ENCODE peak calls at places on chromosomes 12 and 14, in nine cellular contexts. C, J, L, Q, W, F, H, U and N are unnamed samples.

GRCh38 chr14:91872011-91872476 is 4.7 kb upstream of the TC2N start:
- DNase-seq in C (no peak), J (no peak), L (no peak), Q (peak; percentile 20), W (peak; percentile 43), F (no peak), H (peak; percentile 22), U (no peak), N (no peak)

GRCh38 chr12:19707948-19708409 is 268.7 kb downstream of the AEBP2 start:
- DNase-seq in C (peak; percentile 35), J (no peak), L (no peak), Q (peak; percentile 49), W (no peak), F (peak; percentile 67), H (no peak), U (no peak), N (no peak)

GRCh38 chr12:55729592-55730446 is 1.0 kb upstream of the CD63 start:
- DNase-seq in C (peak; percentile 89), J (peak; percentile 97), L (peak; percentile 87), Q (peak; percentile 93), W (peak; percentile 86), F (peak; percentile 93), H (peak; percentile 45), U (peak; percentile 94), N (no peak)

GRCh38 chr12:132907216-132907615 is 19.8 kb upstream of the CHFR start:
- DNase-seq in C (no peak), J (no peak), L (no peak), Q (no peak), W (no peak), F (no peak), H (no peak), U (peak; percentile 20), N (no peak)

GRCh38 chr12:126784328-126784921 is 1482.5 kb upstream of the TMEM132C start:
- DNase-seq in C (peak; percentile 27), J (no peak), L (peak; percentile 8), Q (peak; percentile 81), W (peak; percentile 6), F (peak; percentile 14), H (no peak), U (peak; percentile 85), N (no peak)

GRCh38 chr12:3551386-3551785 is 60.4 kb downstream of the PRMT8 start:
- DNase-seq in C (no peak), J (peak; percentile 76), L (no peak), Q (no peak), W (no peak), F (no peak), H (no peak), U (no peak), N (no peak)

GRCh38 chr12:31664038-31664437 is 4.5 kb downstream of the ETFBKMT start:
- DNase-seq in C (no peak), J (no peak), L (no peak), Q (no peak), W (no peak), F (no peak), H (no peak), U (no peak), N (no peak)

GRCh38 chr14:39452680-39453079 is 20.4 kb upstream of the FBXO33 start:
- DNase-seq in C (no peak), J (no peak), L (no peak), Q (no peak), W (no peak), F (no peak), H (no peak), U (no peak), N (no peak)

GRCh38 chr14:104855532-104856090 is 9.5 kb upstream of the CEP170B start:
- DNase-seq in C (no peak), J (no peak), L (no peak), Q (no peak), W (no peak), F (no peak), H (no peak), U (no peak), N (no peak)

GRCh38 chr14:74038015-74038859 is 19.1 kb downstream of the BBOF1 start:
- DNase-seq in C (peak; percentile 55), J (no peak), L (no peak), Q (peak; percentile 84), W (peak; percentile 50), F (peak; percentile 47), H (no peak), U (no peak), N (no peak)

GRCh38 chr12:9781360-9781759 is 20.7 kb upstream of the CD69 start:
- DNase-seq in C (no peak), J (no peak), L (no peak), Q (no peak), W (no peak), F (no peak), H (no peak), U (no peak), N (no peak)

GRCh38 chr12:50611021-50611420 is 106.2 kb downstream of the DIP2B start:
- DNase-seq in C (no peak), J (no peak), L (no peak), Q (no peak), W (no peak), F (no peak), H (no peak), U (no peak), N (no peak)

GRCh38 chr14:75280831-75281690 is 2.4 kb downstream of the FOS start:
- DNase-seq in C (peak; percentile 59), J (peak; percentile 79), L (no peak), Q (no peak), W (no peak), F (peak; percentile 14), H (no peak), U (no peak), N (no peak)

GRCh38 chr14:53896773-53897172 is 59.9 kb downstream of the BMP4 start:
- DNase-seq in C (peak; percentile 61), J (no peak), L (no peak), Q (no peak), W (no peak), F (no peak), H (no peak), U (no peak), N (no peak)

GRCh38 chr12:123801573-123802178 is 39.6 kb downstream of the DNAH10 start:
- DNase-seq in C (peak; percentile 43), J (no peak), L (no peak), Q (peak; percentile 72), W (peak; percentile 38), F (peak; percentile 12), H (no peak), U (no peak), N (no peak)

GRCh38 chr14:51529731-51530130 is 122.0 kb upstream of the FRMD6 start:
- DNase-seq in C (no peak), J (no peak), L (no peak), Q (no peak), W (no peak), F (no peak), H (no peak), U (peak; percentile 44), N (no peak)

GRCh38 chr12:96131230-96131788 is 62.9 kb upstream of the ELK3 start:
- DNase-seq in C (no peak), J (no peak), L (no peak), Q (no peak), W (no peak), F (no peak), H (no peak), U (no peak), N (no peak)

GRCh38 chr12:96136129-96136528 is 58.0 kb upstream of the ELK3 start:
- DNase-seq in C (peak; percentile 76), J (no peak), L (no peak), Q (no peak), W (no peak), F (peak; percentile 36), H (no peak), U (no peak), N (no peak)

GRCh38 chr12:96134200-96134599 is 60.0 kb upstream of the ELK3 start:
- DNase-seq in C (no peak), J (no peak), L (no peak), Q (no peak), W (no peak), F (no peak), H (no peak), U (no peak), N (no peak)

GRCh38 chr12:96130396-96131059 is 63.6 kb upstream of the ELK3 start:
- DNase-seq in C (no peak), J (no peak), L (no peak), Q (no peak), W (no peak), F (no peak), H (no peak), U (no peak), N (no peak)

GRCh38 chr12:96132819-96133218 is 61.4 kb upstream of the ELK3 start:
- DNase-seq in C (no peak), J (no peak), L (no peak), Q (peak; percentile 23), W (no peak), F (no peak), H (no peak), U (peak; percentile 28), N (no peak)
- TF ChIP-seq CTCF in C (peak; percentile 4), J (no peak), L (no peak), Q (peak; percentile 46), W (peak; percentile 6), F (peak; percentile 11), H (no peak), U (peak; percentile 61), N (no peak)

DNA sequence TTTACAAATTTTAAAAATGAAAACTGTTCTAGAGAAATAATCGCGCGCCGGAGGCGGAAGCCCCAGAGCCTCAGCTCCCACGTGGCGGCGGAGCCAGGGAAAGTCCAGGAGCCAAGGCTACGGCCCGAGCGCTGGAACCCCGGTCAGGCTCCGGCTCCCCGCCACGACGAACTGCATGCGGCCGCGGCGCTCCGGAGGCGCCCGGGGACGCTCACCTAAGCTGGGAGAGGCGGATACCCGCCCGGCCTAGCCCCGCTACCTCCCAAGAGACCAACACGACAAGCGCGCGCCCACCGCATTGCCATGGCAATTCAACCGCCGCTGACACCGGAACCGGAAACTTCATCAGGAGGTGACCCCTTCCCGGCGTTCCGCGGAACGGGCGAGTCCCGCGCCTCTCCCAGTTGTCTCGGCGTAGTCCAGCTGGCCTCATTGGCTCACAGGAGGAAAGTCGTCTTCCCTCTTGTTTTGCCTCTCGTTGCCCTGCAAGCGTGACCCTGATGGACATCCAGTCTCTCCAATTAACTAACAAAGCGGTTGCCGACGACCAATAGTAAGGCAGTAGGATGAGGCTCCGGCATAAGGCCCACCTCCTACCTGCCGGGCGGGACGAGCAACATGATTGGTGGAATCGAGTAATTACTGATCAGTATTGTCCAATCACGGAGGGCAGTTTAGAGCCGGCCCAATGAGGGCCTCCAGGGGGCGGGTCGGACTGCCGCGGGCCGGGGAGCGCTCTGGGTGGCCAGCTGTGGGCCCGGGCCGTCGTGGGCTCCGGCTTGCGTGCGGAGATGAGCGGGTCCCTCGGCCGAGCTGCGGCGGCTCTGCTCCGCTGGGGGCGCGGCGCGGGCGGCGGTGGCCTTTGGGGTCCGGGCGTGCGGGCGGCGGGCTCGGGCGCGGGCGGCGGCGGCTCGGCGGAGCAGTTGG is at the start of gene GLRX5:
- DNase-seq in C (peak; percentile 100), J (peak; percentile 100), L (peak; percentile 97), Q (peak; percentile 99), W (peak; percentile 100), F (peak; percentile 100), H (peak; percentile 93), U (peak; percentile 99), N (peak; percentile 96)
- TF ChIP-seq CTCF in C (no peak), J (no peak), L (no peak), Q (no peak), W (no peak), F (no peak), H (no peak), U (no peak), N (peak; percentile 16)

GRCh38 chr14:65354131-65354530 is 58.4 kb upstream of the FUT8 start:
- DNase-seq in C (no peak), J (no peak), L (no peak), Q (no peak), W (no peak), F (no peak), H (no peak), U (no peak), N (no peak)
- TF ChIP-seq CTCF in C (no peak), J (no peak), L (no peak), Q (no peak), W (no peak), F (no peak), H (no peak), U (no peak), N (no peak)

GRCh38 chr14:56416213-56416612 is 163.4 kb upstream of the TMEM260 start:
- DNase-seq in C (no peak), J (no peak), L (no peak), Q (no peak), W (no peak), F (no peak), H (no peak), U (no peak), N (no peak)
- TF ChIP-seq CTCF in C (no peak), J (no peak), L (no peak), Q (no peak), W (no peak), F (no peak), H (no peak), U (no peak), N (no peak)